ENCODE peak calls at places on chromosomes 3 and 15, in ten cellular contexts. D, U, B, E, O, Y, H, K, C and G are unnamed samples.

GRCh38 chr3:46705751-46706572 is 4.8 kb downstream of the TMIE start:
- DNase-seq in O (no peak), B (peak; percentile 15), K (no peak), U (no peak), H (no peak), E (no peak), D (no peak), Y (peak; percentile 3), C (no peak), G (peak; percentile 85)

GRCh38 chr15:92097473-92098178 is 244.1 kb downstream of the SLCO3A1 start:
- DNase-seq in K (no peak), E (no peak), Y (peak; percentile 53), C (peak; percentile 50), B (peak; percentile 42), U (peak; percentile 30), O (no peak), H (peak; percentile 58), D (peak; percentile 59), G (no peak)

GRCh38 chr3:43695443-43695842 is 4.7 kb downstream of the ABHD5 start:
- DNase-seq in B (no peak), D (no peak), O (no peak), K (no peak), E (no peak), U (no peak), Y (no peak), C (no peak), H (peak; percentile 76), G (no peak)

GRCh38 chr3:192817053-192817452 is 89.7 kb upstream of the FGF12 start:
- DNase-seq in D (no peak), K (no peak), Y (no peak), U (no peak), O (no peak), C (no peak), B (no peak), E (no peak), H (no peak), G (no peak)

GRCh38 chr3:182533394-182533793 is 259.9 kb upstream of the ATP11B start:
- DNase-seq in B (no peak), O (no peak), C (peak; percentile 32), D (no peak), H (peak; percentile 17), U (peak; percentile 12), E (no peak), Y (no peak), K (no peak), G (no peak)

GRCh38 chr15:65259367-65259781 is 27.3 kb downstream of the PARP16 start:
- DNase-seq in H (no peak), U (no peak), B (no peak), Y (peak; percentile 7), D (no peak), O (peak; percentile 89), E (no peak), K (peak; percentile 50), C (no peak), G (no peak)

GRCh38 chr15:74398183-74398582 is 30.7 kb upstream of the CYP11A1 start:
- DNase-seq in B (no peak), O (no peak), D (no peak), C (no peak), H (no peak), E (no peak), Y (no peak), U (no peak), K (no peak), G (no peak)

GRCh38 chr3:48303021-48303420 is 30.4 kb downstream of the SPINK8 start:
- DNase-seq in Y (no peak), E (no peak), D (no peak), B (no peak), U (no peak), H (no peak), O (no peak), C (no peak), K (no peak), G (no peak)

GRCh38 chr3:146326875-146327543 is 76.1 kb upstream of the PLSCR4 start:
- DNase-seq in B (peak; percentile 53), D (no peak), H (peak; percentile 54), K (peak; percentile 34), Y (peak; percentile 66), C (peak; percentile 47), E (no peak), U (peak; percentile 46), O (no peak), G (peak; percentile 12)

GRCh38 chr3:170076715-170077238 is 39.0 kb downstream of the GPR160 start:
- DNase-seq in K (no peak), O (no peak), D (no peak), H (no peak), C (no peak), E (no peak), Y (no peak), U (peak; percentile 93), B (no peak), G (peak; percentile 9)

GRCh38 chr3:22937536-22937935 is 265.6 kb upstream of the UBE2E2 start:
- DNase-seq in E (no peak), B (no peak), U (no peak), K (no peak), D (no peak), Y (no peak), C (no peak), H (no peak), O (no peak), G (no peak)

GRCh38 chr3:57756528-57757401 is 656 bp downstream of the SLMAP start:
- DNase-seq in E (no peak), H (peak; percentile 79), D (peak; percentile 67), C (peak; percentile 46), U (peak; percentile 40), O (peak; percentile 94), K (peak; percentile 57), Y (peak; percentile 49), B (peak; percentile 61), G (peak; percentile 44)

GRCh38 chr3:16090013-16090412 is 84.5 kb upstream of the GALNT15 start:
- DNase-seq in B (peak; percentile 29), U (peak; percentile 12), K (no peak), O (no peak), Y (no peak), C (no peak), E (no peak), H (no peak), D (no peak), G (peak; percentile 38)

GRCh38 chr3:130894130-130894872 is 417 bp downstream of the ATP2C1 start:
- DNase-seq in K (peak; percentile 55), H (peak; percentile 83), C (peak; percentile 32), E (no peak), D (no peak), U (peak; percentile 2), B (peak; percentile 69), Y (peak; percentile 50), O (peak; percentile 89), G (peak; percentile 25)

GRCh38 chr15:75452968-75453702 is 1.6 kb upstream of the SIN3A start:
- DNase-seq in K (peak; percentile 59), Y (peak; percentile 52), B (peak; percentile 57), D (peak; percentile 55), H (peak; percentile 79), U (peak; percentile 42), E (peak; percentile 21), C (peak; percentile 38), O (peak; percentile 91), G (no peak)

GRCh38 chr3:137944593-137944992 is 65.4 kb upstream of the CLDN18 start:
- DNase-seq in C (no peak), Y (no peak), K (no peak), U (no peak), H (no peak), E (no peak), B (no peak), O (no peak), D (no peak), G (no peak)

GRCh38 chr3:54954019-54954418 is 26.2 kb upstream of the LRTM1 start:
- DNase-seq in C (no peak), H (no peak), Y (no peak), U (no peak), K (no peak), D (no peak), E (no peak), B (peak; percentile 26), O (no peak), G (no peak)

DNA sequence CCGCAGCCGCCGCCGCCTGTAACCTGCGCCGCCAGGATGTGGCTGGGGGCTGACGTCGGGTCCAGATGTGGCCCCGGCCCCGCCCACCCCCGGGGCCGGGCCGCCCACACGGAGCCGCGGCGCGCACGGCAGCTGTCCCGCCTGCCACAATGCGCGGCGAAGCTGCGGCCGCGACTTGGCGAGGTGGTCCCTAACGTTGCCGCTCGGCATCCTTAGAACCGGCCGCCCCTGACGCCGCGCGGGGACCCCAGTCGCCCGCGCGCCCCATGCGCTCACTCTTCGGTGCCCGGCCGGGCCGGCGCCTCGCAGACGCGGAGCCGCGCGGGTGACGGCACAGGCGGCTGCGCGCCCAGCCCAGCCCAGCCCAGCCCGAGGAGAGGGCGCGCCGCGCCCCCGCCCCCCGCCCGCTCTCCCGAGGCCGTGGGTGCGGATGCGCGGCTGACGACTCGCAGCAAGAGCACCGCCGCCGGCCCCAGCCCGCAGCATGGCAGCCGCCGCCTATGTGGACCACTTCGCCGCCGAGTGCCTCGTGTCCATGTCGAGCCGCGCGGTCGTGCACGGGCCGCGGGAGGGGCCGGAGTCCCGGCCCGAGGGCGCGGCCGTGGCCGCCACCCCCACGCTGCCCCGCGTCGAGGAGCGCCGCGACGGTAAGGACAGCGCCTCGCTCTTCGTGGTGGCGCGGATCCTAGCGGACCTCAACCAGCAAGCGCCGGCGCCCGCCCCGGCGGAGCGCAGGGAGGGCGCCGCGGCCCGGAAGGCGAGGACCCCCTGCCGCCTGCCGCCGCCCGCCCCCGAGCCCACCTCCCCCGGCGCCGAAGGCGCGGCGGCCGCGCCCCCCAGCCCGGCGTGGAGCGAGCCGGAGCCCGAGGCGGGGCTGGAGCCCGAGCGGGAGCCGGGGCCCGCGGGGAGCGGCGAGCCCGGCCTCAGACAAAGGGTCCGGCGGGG is at the start of gene KLF13:
- DNase-seq in B (peak; percentile 70), K (peak; percentile 82), D (peak; percentile 62), C (peak; percentile 74), E (peak; percentile 45), Y (peak; percentile 75), U (no peak), H (peak; percentile 92), O (peak; percentile 93), G (peak; percentile 66)
- TF ChIP-seq POLR2A in B (peak; percentile 0), K (peak; percentile 43), D (no peak), C (no peak), E (peak; percentile 51), Y (no peak), U (no peak), H (peak; percentile 53), O (no peak), G (peak; percentile 49)

GRCh38 chr15:88917764-88918163 is 4.6 kb upstream of the MFGE8 start:
- DNase-seq in U (no peak), C (no peak), Y (no peak), D (no peak), E (no peak), O (peak; percentile 50), B (no peak), K (no peak), H (no peak), G (no peak)
- TF ChIP-seq POLR2A in U (no peak), C (no peak), Y (no peak), D (no peak), E (no peak), O (no peak), B (no peak), K (no peak), H (no peak), G (no peak)

GRCh38 chr15:39153718-39154117 is 427.2 kb upstream of the THBS1 start:
- DNase-seq in E (no peak), D (no peak), B (no peak), Y (no peak), U (no peak), C (no peak), K (no peak), O (no peak), H (no peak), G (no peak)
- TF ChIP-seq POLR2A in E (no peak), D (no peak), B (no peak), Y (no peak), U (no peak), C (no peak), K (no peak), O (no peak), H (no peak), G (no peak)

GRCh38 chr3:124887177-124887995 is at the start of gene ITGB5:
- DNase-seq in E (peak; percentile 54), Y (peak; percentile 83), U (peak; percentile 61), D (peak; percentile 77), O (peak; percentile 96), H (peak; percentile 38), K (peak; percentile 85), C (peak; percentile 83), B (peak; percentile 79), G (peak; percentile 60)
- TF ChIP-seq POLR2A in E (peak; percentile 58), Y (peak; percentile 65), U (peak; percentile 69), D (peak; percentile 10), O (no peak), H (no peak), K (peak; percentile 83), C (no peak), B (peak; percentile 83), G (peak; percentile 61)